ENCODE peak calls at places on chromosomes 13 and 19, in eight cellular contexts. I is ascending aorta; F is uterus; P is glutamatergic neuron; A is CD4-positive, alpha-beta T cell; U is MCF 10A; M is heart left ventricle; E is left ventricle myocardium inferior. Y is an unnamed sample.

GRCh38 chr13:32248789-32249188 is 66.4 kb downstream of the ZAR1L start:
- DNase-seq in I (no peak), F (no peak), P (no peak), A (no peak), U (no peak), M (no peak), E (no peak), Y (no peak)

GRCh38 chr19:7633619-7634018 is at the start of gene PCP2:
- DNase-seq in I (no peak), F (no peak), P (no peak), A (no peak), U (no peak), M (no peak), E (no peak), Y (no peak)

GRCh38 chr13:96963786-96964475 is 30.3 kb downstream of the OXGR1 start:
- DNase-seq in I (no peak), F (no peak), P (no peak), A (no peak), U (peak), M (no peak), E (no peak), Y (no peak)

GRCh38 chr13:48304132-48304876 is 753 bp downstream of the RB1 start:
- DNase-seq in I (peak), F (peak), P (peak), A (no peak), U (peak), M (peak), E (peak), Y (no peak)

GRCh38 chr13:62320129-62320724 is 904.6 kb upstream of the PCDH20 start:
- DNase-seq in I (no peak), F (no peak), P (no peak), A (no peak), U (peak), M (no peak), E (no peak), Y (no peak)

GRCh38 chr13:41942462-41943094 is 18.3 kb downstream of the VWA8 start:
- DNase-seq in I (no peak), F (no peak), P (peak), A (no peak), U (peak), M (no peak), E (no peak), Y (no peak)

GRCh38 chr13:75052616-75053015 is 429.4 kb downstream of the TBC1D4 start:
- DNase-seq in I (no peak), F (no peak), P (no peak), A (no peak), U (no peak), M (no peak), E (no peak), Y (no peak)

GRCh38 chr13:53276265-53276664 is 247.7 kb downstream of the OLFM4 start:
- DNase-seq in I (no peak), F (no peak), P (no peak), A (no peak), U (no peak), M (no peak), E (no peak), Y (no peak)

GRCh38 chr13:31440132-31440531 is 240.4 kb downstream of the B3GLCT start:
- DNase-seq in I (no peak), F (no peak), P (no peak), A (no peak), U (no peak), M (no peak), E (no peak), Y (no peak)

GRCh38 chr19:38639679-38640078 is 7.8 kb upstream of the ACTN4 start:
- DNase-seq in I (no peak), F (no peak), P (no peak), A (no peak), U (no peak), M (no peak), E (no peak), Y (no peak)

GRCh38 chr19:19866599-19867248 is 1.0 kb downstream of the ZNF253 start:
- DNase-seq in I (no peak), F (no peak), P (peak), A (peak), U (no peak), M (no peak), E (no peak), Y (no peak)

GRCh38 chr13:36412736-36413135 is 19.6 kb upstream of the CCNA1 start:
- DNase-seq in I (no peak), F (peak), P (no peak), A (no peak), U (no peak), M (no peak), E (no peak), Y (no peak)

GRCh38 chr13:20232556-20233277 is 598 bp upstream of the GJB6 start:
- DNase-seq in I (no peak), F (no peak), P (no peak), A (no peak), U (no peak), M (no peak), E (no peak), Y (no peak)

GRCh38 chr13:109496216-109496615 is 290.2 kb downstream of the IRS2 start:
- DNase-seq in I (no peak), F (no peak), P (no peak), A (no peak), U (no peak), M (no peak), E (no peak), Y (no peak)

GRCh38 chr19:18919895-18920204 is 335 bp downstream of the DDX49 start:
- DNase-seq in I (no peak), F (no peak), P (peak), A (no peak), U (no peak), M (no peak), E (no peak), Y (no peak)

GRCh38 chr19:43738780-43739211 is 16.0 kb downstream of the SMG9 start:
- DNase-seq in I (no peak), F (no peak), P (no peak), A (no peak), U (no peak), M (no peak), E (no peak), Y (no peak)

GRCh38 chr19:16573296-16573695 is 1.1 kb upstream of the SLC35E1 start:
- DNase-seq in I (no peak), F (no peak), P (no peak), A (no peak), U (no peak), M (no peak), E (no peak), Y (no peak)

GRCh38 chr19:41922585-41922984 is 5.7 kb downstream of the ERFL start:
- DNase-seq in I (no peak), F (no peak), P (no peak), A (no peak), U (no peak), M (no peak), E (no peak), Y (no peak)

GRCh38 chr19:9586764-9587163 is 2.5 kb upstream of the ZNF121 start:
- DNase-seq in I (peak), F (peak), P (peak), A (peak), U (peak), M (peak), E (peak), Y (peak)

GRCh38 chr13:30569901-30570576 is 47.7 kb upstream of the USPL1 start:
- DNase-seq in I (peak), F (peak), P (no peak), A (no peak), U (peak), M (peak), E (no peak), Y (no peak)

GRCh38 chr19:17447704-17448189 is 721 bp downstream of the TMEM221 start:
- DNase-seq in I (no peak), F (no peak), P (no peak), A (no peak), U (no peak), M (no peak), E (no peak), Y (no peak)

GRCh38 chr13:76289558-76289957 is 596.6 kb downstream of the KCTD12 start:
- DNase-seq in I (no peak), F (no peak), P (no peak), A (no peak), U (no peak), M (no peak), E (no peak), Y (no peak)

GRCh38 chr19:7263521-7263920 is 30.7 kb downstream of the INSR start:
- DNase-seq in I (no peak), F (no peak), P (no peak), A (no peak), U (no peak), M (no peak), E (no peak), Y (no peak)

GRCh38 chr13:111533900-111534645 is 213.6 kb downstream of the TEX29 start:
- DNase-seq in I (no peak), F (no peak), P (no peak), A (no peak), U (no peak), M (no peak), E (no peak), Y (no peak)

GRCh38 chr19:42850981-42851717 is 28.4 kb downstream of the PSG1 start:
- DNase-seq in I (peak), F (no peak), P (no peak), A (no peak), U (peak), M (peak), E (peak), Y (no peak)

GRCh38 chr13:33249066-33249465 is 36.5 kb downstream of the STARD13 start:
- DNase-seq in I (no peak), F (no peak), P (no peak), A (no peak), U (peak), M (no peak), E (no peak), Y (no peak)

GRCh38 chr13:100543872-100544602 is 44.6 kb downstream of the GGACT start:
- DNase-seq in I (peak), F (no peak), P (no peak), A (no peak), U (no peak), M (no peak), E (no peak), Y (no peak)

GRCh38 chr19:1923319-1923718 is 17.7 kb upstream of the CSNK1G2 start:
- DNase-seq in I (no peak), F (no peak), P (no peak), A (no peak), U (no peak), M (no peak), E (no peak), Y (no peak)

GRCh38 chr13:112679932-112680677 is 9.7 kb upstream of the ATP11A start:
- DNase-seq in I (peak), F (no peak), P (no peak), A (no peak), U (no peak), M (no peak), E (no peak), Y (no peak)

GRCh38 chr19:55340784-55341147 is 1.1 kb downstream of the KMT5C start:
- DNase-seq in I (no peak), F (no peak), P (peak), A (no peak), U (no peak), M (no peak), E (no peak), Y (no peak)
- TF ChIP-seq CTCF in I (peak), F (no peak), P (no peak), A (no peak), U (no peak), M (no peak), E (no peak), Y (no peak)

DNA sequence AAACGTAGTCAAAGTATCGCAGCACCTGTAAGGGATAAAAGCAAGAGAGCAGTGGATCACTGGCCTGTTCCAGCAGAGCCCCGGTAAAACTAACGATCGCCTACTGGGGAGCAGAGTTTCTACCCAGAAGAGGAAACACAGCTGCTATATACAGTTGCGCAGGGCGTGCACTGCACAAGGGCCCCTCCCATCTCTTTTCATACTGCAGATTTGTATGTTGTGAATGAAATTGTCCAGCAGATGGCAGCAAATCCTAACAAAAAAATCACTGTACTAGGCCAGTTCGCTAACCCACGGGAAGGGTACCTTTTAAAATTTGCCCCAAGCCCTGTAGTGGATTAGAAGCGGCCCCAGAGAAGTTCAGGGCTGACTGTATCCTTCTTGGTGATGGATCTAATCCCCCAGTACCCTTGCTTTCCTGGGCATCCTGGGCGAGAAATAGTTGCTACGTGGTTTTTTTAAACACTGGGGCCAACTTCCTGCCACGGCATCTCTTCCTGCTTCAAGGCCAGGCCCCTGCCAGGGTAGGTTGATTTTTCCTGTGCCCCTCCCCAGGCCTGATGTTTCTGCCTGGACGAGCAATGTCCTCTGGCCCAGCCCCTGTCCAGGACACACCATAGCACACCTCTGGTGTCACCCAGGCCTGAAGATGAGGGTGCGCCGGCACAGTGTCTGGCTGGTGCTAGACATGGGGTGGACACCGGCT is 127.0 kb downstream of the IER2 start:
- DNase-seq in I (peak), F (peak), P (peak), A (peak), U (peak), M (no peak), E (peak), Y (no peak)
- TF ChIP-seq CTCF in I (peak), F (peak), P (peak), A (peak), U (peak), M (peak), E (peak), Y (peak)

GRCh38 chr19:4443188-4443587 is 14.4 kb downstream of the UBXN6 start:
- DNase-seq in I (no peak), F (no peak), P (no peak), A (no peak), U (no peak), M (no peak), E (no peak), Y (no peak)
- TF ChIP-seq CTCF in I (no peak), F (no peak), P (no peak), A (no peak), U (no peak), M (no peak), E (no peak), Y (no peak)

DNA sequence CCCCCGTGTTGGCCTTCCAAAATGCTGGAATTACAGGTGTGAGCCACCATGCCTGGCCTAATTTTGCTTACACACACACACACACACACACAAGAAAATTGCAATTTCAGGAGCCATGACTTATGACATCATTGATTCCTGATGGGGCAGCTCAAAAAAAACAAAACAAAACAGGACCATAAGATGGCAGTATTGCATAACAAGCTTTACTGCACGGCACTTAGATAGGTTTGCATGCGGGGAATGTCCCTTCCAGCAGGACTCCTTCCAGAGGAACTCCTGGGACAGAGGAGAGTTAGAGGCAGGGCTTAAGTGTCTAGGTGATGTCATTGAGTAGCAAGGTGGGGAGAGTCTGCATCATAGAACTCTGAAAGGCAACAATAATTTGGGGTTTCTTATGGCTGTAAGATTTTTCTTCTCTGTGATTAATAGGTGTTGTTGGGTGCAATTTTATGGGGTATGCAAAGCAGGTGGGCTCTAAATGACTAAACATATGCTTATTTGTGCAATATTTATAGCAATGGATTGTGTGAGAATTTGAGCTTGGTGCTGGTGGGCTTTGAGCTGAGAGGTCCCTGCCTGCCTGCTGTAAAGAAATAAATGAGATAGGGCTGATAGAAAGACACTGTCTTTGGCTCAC is 9.0 kb upstream of the ACSBG2 start:
- DNase-seq in I (no peak), F (no peak), P (no peak), A (no peak), U (peak), M (no peak), E (no peak), Y (no peak)
- TF ChIP-seq CTCF in I (peak), F (no peak), P (no peak), A (no peak), U (peak), M (peak), E (peak), Y (no peak)

GRCh38 chr19:33301900-33302174 is 497 bp downstream of the CEBPA start:
- DNase-seq in I (no peak), F (no peak), P (no peak), A (no peak), U (no peak), M (no peak), E (no peak), Y (no peak)

GRCh38 chr19:33301011-33301899 is 1.1 kb downstream of the CEBPA start:
- DNase-seq in I (peak), F (peak), P (peak), A (no peak), U (no peak), M (no peak), E (no peak), Y (no peak)

GRCh38 chr19:33302974-33303790 is 848 bp upstream of the CEBPA start:
- DNase-seq in I (peak), F (peak), P (peak), A (no peak), U (peak), M (peak), E (peak), Y (no peak)

GRCh38 chr19:33303791-33304759 is 1.7 kb upstream of the CEBPA start:
- DNase-seq in I (peak), F (peak), P (no peak), A (no peak), U (no peak), M (no peak), E (no peak), Y (no peak)

DNA sequence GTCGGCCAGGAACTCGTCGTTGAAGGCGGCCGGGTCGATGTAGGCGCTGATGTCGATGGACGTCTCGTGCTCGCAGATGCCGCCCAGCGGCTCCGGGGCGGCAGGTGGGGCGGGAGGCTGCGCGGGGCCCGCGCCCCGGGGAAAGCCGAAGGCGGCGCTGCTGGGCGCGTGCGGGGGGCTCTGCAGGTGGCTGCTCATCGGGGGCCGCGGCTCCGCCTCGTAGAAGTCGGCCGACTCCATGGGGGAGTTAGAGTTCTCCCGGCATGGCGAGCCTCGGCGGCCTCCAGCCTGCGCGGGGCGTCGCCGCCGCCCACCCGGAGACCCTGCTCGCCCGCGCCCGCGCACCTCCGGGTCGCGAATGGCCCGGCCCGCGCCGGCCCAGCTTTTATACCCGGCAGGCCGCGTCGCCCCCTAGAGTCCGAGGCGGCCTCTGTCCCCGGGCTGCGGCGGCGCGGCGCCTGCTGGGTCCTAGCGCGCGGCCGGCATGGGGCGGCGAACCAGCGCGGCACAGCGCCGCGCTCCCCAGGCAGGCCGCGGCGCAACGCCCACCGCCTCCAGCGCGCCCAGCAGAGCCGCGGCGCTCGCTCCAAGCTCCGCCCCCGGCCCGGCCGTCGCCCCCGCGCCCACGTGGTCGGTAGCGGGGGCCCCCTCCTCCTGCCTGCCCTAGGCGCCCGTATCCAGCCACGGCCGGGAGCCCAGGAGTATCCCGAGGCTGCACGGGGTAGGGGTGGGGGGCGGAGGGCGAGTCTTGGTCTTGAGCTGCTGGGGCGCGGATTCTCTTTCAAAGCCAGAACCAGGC is at the start of gene CEBPA:
- DNase-seq in I (peak), F (peak), P (peak), A (peak), U (peak), M (peak), E (peak), Y (no peak)
- TF ChIP-seq CTCF in I (peak), F (no peak), P (peak), A (no peak), U (peak), M (no peak), E (peak), Y (peak)

GRCh38 chr19:50546527-50547221 is 21.6 kb downstream of the LRRC4B start:
- DNase-seq in I (no peak), F (no peak), P (no peak), A (no peak), U (no peak), M (no peak), E (no peak), Y (no peak)

GRCh38 chr19:50549059-50549926 is 18.9 kb downstream of the LRRC4B start:
- DNase-seq in I (no peak), F (no peak), P (no peak), A (no peak), U (no peak), M (no peak), E (no peak), Y (no peak)

GRCh38 chr19:50548191-50549058 is 19.8 kb downstream of the LRRC4B start:
- DNase-seq in I (no peak), F (no peak), P (no peak), A (no peak), U (no peak), M (no peak), E (no peak), Y (no peak)

GRCh38 chr19:50549927-50550593 is 18.2 kb downstream of the LRRC4B start:
- DNase-seq in I (no peak), F (no peak), P (no peak), A (no peak), U (no peak), M (no peak), E (no peak), Y (no peak)

GRCh38 chr19:50547385-50548190 is 20.6 kb downstream of the LRRC4B start:
- DNase-seq in I (no peak), F (no peak), P (no peak), A (no peak), U (no peak), M (no peak), E (no peak), Y (no peak)
- TF ChIP-seq CTCF in I (peak), F (no peak), P (no peak), A (no peak), U (no peak), M (no peak), E (peak), Y (no peak)

Y was measured in omental fat pad.